ENCODE peak calls at places on chromosome 9, in seven cellular contexts. F is cardiac muscle cell, X is cardiac fibroblast, K is MCF 10A, M is GM20000, L is upper lobe of right lung, V is colonic mucosa. C is an unnamed sample.

GRCh38 chr9:7316967-7317366 is 482.6 kb downstream of the DMAC1 start:
- DNase-seq in F (no peak), X (no peak), K (no peak), M (no peak), L (no peak), V (no peak), C (no peak)

GRCh38 chr9:127874301-127875216 is 2.9 kb downstream of the AK1 start:
- DNase-seq in F (no peak), X (no peak), K (peak), M (no peak), L (no peak), V (no peak), C (no peak)

GRCh38 chr9:98168153-98168780 is 24.2 kb downstream of the CORO2A start:
- DNase-seq in F (no peak), X (no peak), K (no peak), M (no peak), L (no peak), V (no peak), C (no peak)

GRCh38 chr9:38083858-38084555 is 15.0 kb upstream of the SHB start:
- DNase-seq in F (no peak), X (no peak), K (no peak), M (peak), L (no peak), V (no peak), C (no peak)

GRCh38 chr9:95167998-95168397 is 149.5 kb downstream of the FANCC start:
- DNase-seq in F (peak), X (peak), K (peak), M (peak), L (no peak), V (peak), C (peak)

GRCh38 chr9:133161542-133161950 is 2.2 kb downstream of the GBGT1 start:
- DNase-seq in F (no peak), X (no peak), K (no peak), M (peak), L (peak), V (no peak), C (no peak)

GRCh38 chr9:127183814-127184582 is 61.6 kb upstream of the ANGPTL2 start:
- DNase-seq in F (no peak), X (peak), K (no peak), M (peak), L (peak), V (no peak), C (peak)

GRCh38 chr9:78189461-78189860 is 46.4 kb upstream of the CEP78 start:
- DNase-seq in F (no peak), X (peak), K (no peak), M (no peak), L (no peak), V (no peak), C (no peak)

GRCh38 chr9:78866228-78867132 is 569.6 kb downstream of the PSAT1 start:
- DNase-seq in F (peak), X (peak), K (peak), M (no peak), L (no peak), V (no peak), C (no peak)

GRCh38 chr9:89219637-89220036 is 41.0 kb upstream of the SHC3 start:
- DNase-seq in F (no peak), X (no peak), K (no peak), M (no peak), L (no peak), V (no peak), C (no peak)

DNA sequence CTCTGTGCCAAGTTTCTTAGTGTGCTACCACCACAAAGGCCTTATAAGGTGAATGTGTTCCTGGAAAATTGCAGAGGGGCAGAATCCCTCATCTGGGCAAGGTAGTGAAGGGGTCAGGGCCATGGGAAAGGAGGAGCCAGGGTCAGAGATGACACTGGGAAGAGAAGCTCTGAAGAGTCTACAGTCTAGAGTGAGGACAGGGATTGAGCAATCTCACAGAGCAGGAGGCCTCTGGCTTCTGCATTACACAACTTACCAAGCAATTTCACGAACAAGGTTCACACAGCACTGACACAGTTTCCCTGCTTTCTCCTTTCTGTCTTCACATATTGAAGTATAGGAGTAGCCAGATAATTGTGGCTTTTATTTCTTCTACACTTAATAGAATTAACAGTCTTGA is 24.5 kb upstream of the IDNK start:
- DNase-seq in F (no peak), X (peak), K (peak), M (no peak), L (no peak), V (no peak), C (no peak)
- TF ChIP-seq CTCF in F (no peak), X (no peak), K (no peak), M (no peak), L (no peak), V (no peak), C (no peak)

GRCh38 chr9:100268271-100268670 is 84.5 kb downstream of the TEX10 start:
- DNase-seq in F (no peak), X (no peak), K (no peak), M (no peak), L (no peak), V (no peak), C (no peak)
- TF ChIP-seq CTCF in F (no peak), X (no peak), K (no peak), M (no peak), L (no peak), V (no peak), C (no peak)

GRCh38 chr9:72874344-72874743 is 78.5 kb downstream of the ALDH1A1 start:
- DNase-seq in F (no peak), X (no peak), K (no peak), M (no peak), L (no peak), V (no peak), C (no peak)
- TF ChIP-seq CTCF in F (no peak), X (no peak), K (no peak), M (no peak), L (no peak), V (no peak), C (no peak)

DNA sequence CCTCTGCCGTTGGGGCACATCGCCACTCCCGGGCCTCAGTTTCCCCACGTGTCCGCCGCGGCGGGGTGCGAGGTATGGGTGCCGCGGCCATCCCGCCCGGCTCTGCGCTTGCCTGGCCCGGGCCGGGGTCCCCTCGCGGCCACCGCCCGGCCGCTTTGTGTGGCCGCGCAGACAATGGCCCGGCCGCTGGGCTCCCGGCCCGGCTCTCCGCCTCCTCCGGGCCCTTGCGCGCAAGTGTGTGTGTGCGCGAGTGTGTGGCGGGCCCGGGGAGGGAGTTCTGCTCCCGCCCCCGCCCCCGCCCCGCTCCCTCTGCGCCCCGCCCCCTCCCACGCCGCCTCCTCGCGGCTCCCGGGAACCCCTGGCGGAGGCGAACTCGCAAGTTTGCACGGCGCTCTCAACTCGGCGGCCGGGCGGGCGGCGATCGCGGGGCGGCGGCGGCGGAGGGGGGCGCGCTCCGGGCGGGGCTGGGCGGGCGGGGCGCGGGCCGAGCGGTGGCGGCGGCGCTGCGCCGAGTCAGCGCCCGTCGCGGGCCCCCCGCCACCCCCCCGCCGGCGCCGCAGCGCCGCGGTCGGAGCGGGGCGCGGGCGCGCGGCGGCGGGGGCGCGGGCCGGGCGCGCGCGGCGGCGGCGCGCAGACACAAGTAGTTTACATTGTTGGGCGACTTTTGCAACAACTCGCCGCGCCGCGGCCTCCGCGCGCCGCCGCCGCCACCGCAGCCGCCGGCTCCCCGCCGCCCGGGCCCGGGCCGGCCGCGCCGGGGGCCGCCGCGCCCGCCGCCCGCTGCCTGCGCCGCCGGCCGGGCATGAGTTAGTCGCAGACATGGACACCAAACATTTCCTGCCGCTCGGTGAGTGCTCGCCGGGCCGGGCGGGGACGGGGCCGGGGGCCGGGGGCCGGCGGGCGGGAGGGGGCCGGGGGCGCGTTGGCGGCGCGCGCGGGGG is at the start of gene RXRA:
- DNase-seq in F (peak), X (peak), K (peak), M (peak), L (peak), V (peak), C (peak)
- TF ChIP-seq CTCF in F (no peak), X (no peak), K (peak), M (no peak), L (no peak), V (no peak), C (no peak)

GRCh38 chr9:93908591-93909241 is 46.4 kb downstream of the BARX1 start:
- DNase-seq in F (no peak), X (no peak), K (no peak), M (no peak), L (peak), V (no peak), C (peak)

GRCh38 chr9:93910196-93910595 is 45.0 kb downstream of the BARX1 start:
- DNase-seq in F (no peak), X (no peak), K (no peak), M (no peak), L (no peak), V (no peak), C (no peak)

GRCh38 chr9:93910598-93910997 is 44.6 kb downstream of the BARX1 start:
- DNase-seq in F (no peak), X (no peak), K (no peak), M (no peak), L (no peak), V (no peak), C (no peak)

GRCh38 chr9:93907551-93908199 is 47.5 kb downstream of the BARX1 start:
- DNase-seq in F (no peak), X (no peak), K (no peak), M (no peak), L (no peak), V (no peak), C (peak)

DNA sequence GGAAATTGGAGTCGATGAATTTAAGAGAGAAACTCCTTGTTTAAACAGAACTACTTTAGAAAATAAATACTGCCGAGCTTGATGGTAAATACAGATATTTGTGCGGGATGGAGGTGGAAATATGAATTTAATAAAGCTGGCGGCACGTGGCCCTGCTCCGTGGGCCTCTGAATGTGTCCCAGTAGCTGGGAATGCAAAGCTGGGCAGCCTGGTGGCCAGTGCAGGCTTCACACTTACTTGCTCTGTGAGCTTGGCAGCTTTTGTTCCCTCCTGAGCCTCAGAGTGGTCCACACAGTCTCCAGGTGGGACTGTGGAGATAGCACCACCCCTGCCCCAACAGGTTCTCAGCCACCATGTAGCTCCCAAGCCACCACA is 45.9 kb downstream of the BARX1 start:
- DNase-seq in F (no peak), X (no peak), K (no peak), M (no peak), L (no peak), V (no peak), C (no peak)
- TF ChIP-seq CTCF in F (no peak), X (no peak), K (no peak), M (no peak), L (no peak), V (no peak), C (no peak)

GRCh38 chr9:18229992-18230676 is 243.8 kb upstream of the ADAMTSL1 start:
- DNase-seq in F (no peak), X (no peak), K (no peak), M (no peak), L (no peak), V (no peak), C (no peak)
- TF ChIP-seq CTCF in F (no peak), X (no peak), K (no peak), M (no peak), L (no peak), V (no peak), C (no peak)

GRCh38 chr9:15642369-15642962 is 89.6 kb downstream of the CCDC171 start:
- DNase-seq in F (peak), X (peak), K (peak), M (peak), L (no peak), V (no peak), C (no peak)
- TF ChIP-seq CTCF in F (peak), X (peak), K (peak), M (peak), L (peak), V (peak), C (peak)

GRCh38 chr9:91746904-91747303 is 203.1 kb downstream of the ROR2 start:
- DNase-seq in F (no peak), X (no peak), K (peak), M (no peak), L (no peak), V (no peak), C (no peak)

GRCh38 chr9:91746357-91746756 is 203.7 kb downstream of the ROR2 start:
- DNase-seq in F (no peak), X (no peak), K (no peak), M (no peak), L (no peak), V (no peak), C (no peak)

GRCh38 chr9:91751922-91752321 is 198.1 kb downstream of the ROR2 start:
- DNase-seq in F (no peak), X (peak), K (peak), M (no peak), L (no peak), V (no peak), C (no peak)

GRCh38 chr9:91753711-91754110 is 196.3 kb downstream of the ROR2 start:
- DNase-seq in F (no peak), X (no peak), K (no peak), M (no peak), L (no peak), V (no peak), C (no peak)

GRCh38 chr9:91750343-91750742 is 199.7 kb downstream of the ROR2 start:
- DNase-seq in F (no peak), X (no peak), K (no peak), M (no peak), L (no peak), V (peak), C (peak)
- TF ChIP-seq CTCF in F (no peak), X (no peak), K (no peak), M (no peak), L (no peak), V (no peak), C (no peak)

C was measured in glutamatergic neuron.